ENCODE peak calls at places on chromosomes 3 and 15, in four cellular contexts. One of them, this sample, is unnamed.

GRCh38 chr3:50321146-50321843 is 1.2 kb downstream of the HYAL2 start:
- DNase-seq in ACHN: peak; percentile 87
- DNase-seq in ELR: peak; percentile 90
- DNase-seq in mesendoderm: peak; percentile 97
- DNase-seq in this sample: peak; percentile 97

GRCh38 chr3:30504939-30505338 is 101.5 kb upstream of the TGFBR2 start:
- DNase-seq in ACHN: no peak
- DNase-seq in ELR: no peak
- DNase-seq in mesendoderm: no peak
- DNase-seq in this sample: no peak

GRCh38 chr3:2823016-2823415 is 287.2 kb downstream of the IL5RA start:
- DNase-seq in ACHN: no peak
- DNase-seq in ELR: no peak
- DNase-seq in mesendoderm: no peak
- DNase-seq in this sample: no peak

GRCh38 chr3:64696896-64697295 is 9.1 kb upstream of the ADAMTS9 start:
- DNase-seq in ACHN: no peak
- DNase-seq in ELR: no peak
- DNase-seq in mesendoderm: no peak
- DNase-seq in this sample: no peak

GRCh38 chr3:81218023-81218422 is 543.4 kb downstream of the GBE1 start:
- DNase-seq in ACHN: peak; percentile 62
- DNase-seq in ELR: peak; percentile 52
- DNase-seq in mesendoderm: peak; percentile 26
- DNase-seq in this sample: peak; percentile 44

GRCh38 chr3:115187149-115187757 is 40.2 kb upstream of the ZBTB20 start:
- DNase-seq in ACHN: no peak
- DNase-seq in ELR: no peak
- DNase-seq in mesendoderm: no peak
- DNase-seq in this sample: no peak

GRCh38 chr15:61062268-61062667 is 166.8 kb downstream of the RORA start:
- DNase-seq in ACHN: no peak
- DNase-seq in ELR: no peak
- DNase-seq in mesendoderm: no peak
- DNase-seq in this sample: no peak

GRCh38 chr3:152277198-152277597 is 8.5 kb downstream of the MBNL1 start:
- DNase-seq in ACHN: no peak
- DNase-seq in ELR: no peak
- DNase-seq in mesendoderm: no peak
- DNase-seq in this sample: no peak

GRCh38 chr3:45167011-45167911 is 21.1 kb upstream of the CDCP1 start:
- DNase-seq in ACHN: peak; percentile 94
- DNase-seq in ELR: peak; percentile 99
- DNase-seq in mesendoderm: peak; percentile 99
- DNase-seq in this sample: peak; percentile 93

GRCh38 chr3:148711981-148712666 is 14.4 kb downstream of the AGTR1 start:
- DNase-seq in ACHN: no peak
- DNase-seq in ELR: peak; percentile 69
- DNase-seq in mesendoderm: no peak
- DNase-seq in this sample: no peak

GRCh38 chr15:48424076-48424475 is 92.8 kb downstream of the DUT start:
- DNase-seq in ACHN: no peak
- DNase-seq in ELR: peak; percentile 82
- DNase-seq in mesendoderm: peak; percentile 33
- DNase-seq in this sample: no peak

GRCh38 chr15:85494035-85494793 is 113.8 kb downstream of the AKAP13 start:
- DNase-seq in ACHN: peak; percentile 95
- DNase-seq in ELR: peak; percentile 96
- DNase-seq in mesendoderm: peak; percentile 81
- DNase-seq in this sample: peak; percentile 64

GRCh38 chr15:48388017-48388936 is 57.0 kb downstream of the DUT start:
- DNase-seq in ACHN: no peak
- DNase-seq in ELR: no peak
- DNase-seq in mesendoderm: no peak
- DNase-seq in this sample: peak; percentile 17

GRCh38 chr3:128076783-128077624 is 24.8 kb downstream of the SEC61A1 start:
- DNase-seq in ACHN: no peak
- DNase-seq in ELR: no peak
- DNase-seq in mesendoderm: no peak
- DNase-seq in this sample: peak; percentile 57

GRCh38 chr15:62833671-62834070 is 208.9 kb upstream of the TPM1 start:
- DNase-seq in ACHN: no peak
- DNase-seq in ELR: no peak
- DNase-seq in mesendoderm: no peak
- DNase-seq in this sample: peak; percentile 54

GRCh38 chr3:52891615-52892081 is 5.7 kb downstream of the STIMATE start:
- DNase-seq in ACHN: no peak
- DNase-seq in ELR: no peak
- DNase-seq in mesendoderm: no peak
- DNase-seq in this sample: peak; percentile 63

GRCh38 chr3:4429648-4430350 is 37.3 kb downstream of the SUMF1 start:
- DNase-seq in ACHN: no peak
- DNase-seq in ELR: no peak
- DNase-seq in mesendoderm: no peak
- DNase-seq in this sample: no peak

GRCh38 chr3:149000207-149000745 is 8.9 kb downstream of the GYG1 start:
- DNase-seq in ACHN: no peak
- DNase-seq in ELR: no peak
- DNase-seq in mesendoderm: no peak
- DNase-seq in this sample: no peak

GRCh38 chr3:53174346-53175250 is 13.6 kb downstream of the PRKCD start:
- DNase-seq in ACHN: no peak
- DNase-seq in ELR: no peak
- DNase-seq in mesendoderm: no peak
- DNase-seq in this sample: no peak

GRCh38 chr3:111418388-111418787 is 123.6 kb upstream of the CD96 start:
- DNase-seq in ACHN: no peak
- DNase-seq in ELR: no peak
- DNase-seq in mesendoderm: no peak
- DNase-seq in this sample: no peak

GRCh38 chr3:193593666-193594025 is 638 bp downstream of the OPA1 start:
- DNase-seq in ACHN: peak; percentile 36
- DNase-seq in ELR: peak; percentile 65
- DNase-seq in mesendoderm: peak; percentile 57
- DNase-seq in this sample: peak; percentile 40

GRCh38 chr3:171283248-171284222 is 176.7 kb downstream of the TNIK start:
- DNase-seq in ACHN: no peak
- DNase-seq in ELR: no peak
- DNase-seq in mesendoderm: no peak
- DNase-seq in this sample: no peak

GRCh38 chr3:24259901-24260512 is 234.6 kb downstream of the THRB start:
- DNase-seq in ACHN: no peak
- DNase-seq in ELR: peak; percentile 33
- DNase-seq in mesendoderm: no peak
- DNase-seq in this sample: peak; percentile 49

GRCh38 chr15:74835312-74835823 is 7.6 kb downstream of the ULK3 start:
- DNase-seq in ACHN: peak; percentile 67
- DNase-seq in ELR: peak; percentile 80
- DNase-seq in mesendoderm: peak; percentile 96
- DNase-seq in this sample: peak; percentile 68

GRCh38 chr3:145865329-145865904 is 295.6 kb downstream of the PLOD2 start:
- DNase-seq in ACHN: no peak
- DNase-seq in ELR: no peak
- DNase-seq in mesendoderm: no peak
- DNase-seq in this sample: no peak

GRCh38 chr3:148736086-148736485 is 38.4 kb downstream of the AGTR1 start:
- DNase-seq in ACHN: no peak
- DNase-seq in ELR: no peak
- DNase-seq in mesendoderm: no peak
- DNase-seq in this sample: no peak

GRCh38 chr15:71691322-71691699 is 119.0 kb upstream of the NR2E3 start:
- DNase-seq in ACHN: no peak
- DNase-seq in ELR: no peak
- DNase-seq in mesendoderm: no peak
- DNase-seq in this sample: no peak

GRCh38 chr15:51561271-51561670 is 61.3 kb downstream of the DMXL2 start:
- DNase-seq in ACHN: no peak
- DNase-seq in ELR: no peak
- DNase-seq in mesendoderm: peak; percentile 53
- DNase-seq in this sample: no peak

GRCh38 chr3:77780621-77781020 is 740.7 kb downstream of the ROBO2 start:
- DNase-seq in ACHN: no peak
- DNase-seq in ELR: no peak
- DNase-seq in mesendoderm: no peak
- DNase-seq in this sample: no peak

GRCh38 chr3:31124368-31124767 is 229.9 kb upstream of the GADL1 start:
- DNase-seq in ACHN: no peak
- DNase-seq in ELR: no peak
- DNase-seq in mesendoderm: no peak
- DNase-seq in this sample: no peak